ENCODE peak calls at places on chromosomes 5 and 9, in six cellular contexts. I is IMR-90, N is stomach, L is uterus, B is adrenal gland, C is right lobe of liver. P is an unnamed sample.

GRCh38 chr5:13910637-13911288 is 33.7 kb downstream of the DNAH5 start:
- DNase-seq in I (no peak), N (no peak), L (no peak), B (no peak), C (no peak), P (no peak)

GRCh38 chr5:31211098-31211497 is 17.6 kb downstream of the CDH6 start:
- DNase-seq in I (no peak), N (no peak), L (no peak), B (no peak), C (no peak), P (no peak)

GRCh38 chr5:113749334-113749733 is 235.8 kb downstream of the YTHDC2 start:
- DNase-seq in I (no peak), N (no peak), L (no peak), B (no peak), C (no peak), P (no peak)

GRCh38 chr5:69288069-69288468 is 44.5 kb downstream of the CCDC125 start:
- DNase-seq in I (no peak), N (no peak), L (no peak), B (no peak), C (no peak), P (no peak)

GRCh38 chr9:126125577-126125976 is 201.1 kb upstream of the MVB12B start:
- DNase-seq in I (no peak), N (no peak), L (no peak), B (no peak), C (no peak), P (peak; percentile 20)

GRCh38 chr5:19987594-19988345 is at the start of gene CDH18:
- DNase-seq in I (peak; percentile 38), N (peak; percentile 40), L (no peak), B (no peak), C (no peak), P (peak; percentile 79)

GRCh38 chr9:120916573-120916972 is 10.0 kb downstream of the TRAF1 start:
- DNase-seq in I (peak; percentile 64), N (no peak), L (peak; percentile 83), B (peak; percentile 83), C (peak; percentile 39), P (peak; percentile 72)

GRCh38 chr5:32777733-32778132 is 66.6 kb downstream of the NPR3 start:
- DNase-seq in I (no peak), N (no peak), L (no peak), B (no peak), C (no peak), P (no peak)

GRCh38 chr9:91421022-91421765 is 2.4 kb downstream of the NFIL3 start:
- DNase-seq in I (peak; percentile 62), N (no peak), L (peak; percentile 52), B (peak; percentile 28), C (peak; percentile 60), P (peak; percentile 59)

GRCh38 chr5:155308289-155308688 is 294.7 kb downstream of the KIF4B start:
- DNase-seq in I (no peak), N (no peak), L (no peak), B (no peak), C (no peak), P (no peak)

GRCh38 chr9:89309608-89310485 is 1.1 kb upstream of the CKS2 start:
- DNase-seq in I (no peak), N (no peak), L (no peak), B (no peak), C (no peak), P (no peak)

GRCh38 chr9:89305868-89306267 is 5.1 kb upstream of the CKS2 start:
- DNase-seq in I (no peak), N (no peak), L (no peak), B (no peak), C (no peak), P (no peak)

GRCh38 chr9:89309166-89309565 is 1.8 kb upstream of the CKS2 start:
- DNase-seq in I (no peak), N (no peak), L (no peak), B (no peak), C (no peak), P (no peak)

GRCh38 chr9:89304479-89305188 is 6.4 kb upstream of the CKS2 start:
- DNase-seq in I (no peak), N (no peak), L (no peak), B (no peak), C (no peak), P (no peak)
- TF ChIP-seq POLR2A in I (no peak), N (no peak), L (no peak), B (no peak), C (no peak), P (no peak)

GRCh38 chr5:107782770-107783169 is 112.0 kb upstream of the EFNA5 start:
- DNase-seq in I (no peak), N (no peak), L (no peak), B (no peak), C (no peak), P (no peak)

GRCh38 chr5:107786424-107786823 is 115.7 kb upstream of the EFNA5 start:
- DNase-seq in I (no peak), N (no peak), L (no peak), B (no peak), C (no peak), P (no peak)

GRCh38 chr5:107779472-107779871 is 108.7 kb upstream of the EFNA5 start:
- DNase-seq in I (no peak), N (no peak), L (no peak), B (no peak), C (no peak), P (no peak)

GRCh38 chr5:107781451-107781850 is 110.7 kb upstream of the EFNA5 start:
- DNase-seq in I (peak; percentile 48), N (no peak), L (no peak), B (no peak), C (no peak), P (no peak)

DNA sequence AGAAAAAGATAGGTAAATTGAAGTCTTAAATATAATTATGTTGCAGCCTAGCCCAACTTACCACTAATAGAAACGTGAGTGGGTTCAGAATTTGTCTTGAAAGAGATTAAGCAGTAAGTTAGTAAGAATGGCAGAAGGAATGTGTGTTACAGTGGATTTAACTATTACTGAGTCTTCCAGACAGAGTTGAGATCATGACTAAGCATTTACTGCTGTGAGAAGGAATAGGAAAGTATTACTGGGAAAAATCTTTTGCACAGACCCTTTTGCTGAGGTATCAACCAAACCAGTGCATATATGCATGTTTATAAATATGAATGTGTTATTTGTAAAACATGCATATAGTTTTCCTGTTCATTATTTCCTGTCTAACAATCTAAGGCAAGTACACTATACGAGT is 112.8 kb upstream of the EFNA5 start:
- DNase-seq in I (peak; percentile 46), N (no peak), L (no peak), B (no peak), C (no peak), P (no peak)
- TF ChIP-seq POLR2A in I (no peak), N (no peak), L (no peak), B (no peak), C (no peak), P (no peak)

DNA sequence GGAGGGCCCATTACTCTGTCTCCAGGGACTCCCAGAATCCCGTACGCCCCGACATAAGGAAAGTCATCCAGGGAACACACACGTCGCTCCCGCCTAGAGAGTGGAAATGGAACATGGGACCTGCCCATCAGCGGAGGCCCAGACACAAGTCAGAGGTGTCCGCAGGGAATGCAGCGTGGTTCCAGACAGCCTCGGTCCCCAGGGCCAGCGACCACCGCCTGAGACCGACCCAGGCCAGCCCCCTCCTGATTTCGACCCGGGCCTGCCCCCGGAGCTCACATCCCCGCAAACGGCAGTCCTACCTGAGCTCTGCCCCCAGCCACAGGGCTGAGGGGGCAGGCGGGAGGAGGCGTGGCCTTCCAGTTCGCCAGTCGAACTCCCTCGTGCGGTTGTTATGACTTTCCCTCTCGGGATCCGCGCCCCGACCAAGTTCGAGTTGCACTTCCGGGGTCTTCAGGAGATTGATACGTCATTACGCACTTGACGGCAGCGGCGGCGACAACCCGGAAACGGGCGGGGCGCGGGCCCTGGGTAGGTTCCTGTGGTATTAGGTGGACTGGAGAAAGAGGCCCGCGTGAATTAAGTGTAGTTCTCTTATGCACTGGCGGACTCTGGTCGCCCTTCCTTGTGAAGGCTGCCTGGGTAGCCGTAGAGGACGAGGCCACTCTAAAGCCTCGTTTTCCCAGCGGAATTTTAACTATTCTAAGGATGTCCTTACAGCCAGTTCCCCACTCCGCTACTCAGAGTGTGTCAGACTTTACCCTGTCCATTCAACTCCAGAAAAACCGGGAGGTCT is 370.0 kb upstream of the POU5F2 start:
- DNase-seq in I (peak; percentile 95), N (peak; percentile 96), L (peak; percentile 93), B (peak; percentile 96), C (peak; percentile 95), P (peak; percentile 98)
- TF ChIP-seq POLR2A in I (peak; percentile 60), N (no peak), L (peak; percentile 27), B (peak; percentile 30), C (peak; percentile 74), P (no peak)

GRCh38 chr5:159099049-159099760 is 511 bp downstream of the EBF1 start:
- DNase-seq in I (peak; percentile 63), N (no peak), L (peak; percentile 30), B (peak; percentile 53), C (peak; percentile 33), P (no peak)
- TF ChIP-seq POLR2A in I (no peak), N (no peak), L (no peak), B (no peak), C (no peak), P (no peak)

DNA sequence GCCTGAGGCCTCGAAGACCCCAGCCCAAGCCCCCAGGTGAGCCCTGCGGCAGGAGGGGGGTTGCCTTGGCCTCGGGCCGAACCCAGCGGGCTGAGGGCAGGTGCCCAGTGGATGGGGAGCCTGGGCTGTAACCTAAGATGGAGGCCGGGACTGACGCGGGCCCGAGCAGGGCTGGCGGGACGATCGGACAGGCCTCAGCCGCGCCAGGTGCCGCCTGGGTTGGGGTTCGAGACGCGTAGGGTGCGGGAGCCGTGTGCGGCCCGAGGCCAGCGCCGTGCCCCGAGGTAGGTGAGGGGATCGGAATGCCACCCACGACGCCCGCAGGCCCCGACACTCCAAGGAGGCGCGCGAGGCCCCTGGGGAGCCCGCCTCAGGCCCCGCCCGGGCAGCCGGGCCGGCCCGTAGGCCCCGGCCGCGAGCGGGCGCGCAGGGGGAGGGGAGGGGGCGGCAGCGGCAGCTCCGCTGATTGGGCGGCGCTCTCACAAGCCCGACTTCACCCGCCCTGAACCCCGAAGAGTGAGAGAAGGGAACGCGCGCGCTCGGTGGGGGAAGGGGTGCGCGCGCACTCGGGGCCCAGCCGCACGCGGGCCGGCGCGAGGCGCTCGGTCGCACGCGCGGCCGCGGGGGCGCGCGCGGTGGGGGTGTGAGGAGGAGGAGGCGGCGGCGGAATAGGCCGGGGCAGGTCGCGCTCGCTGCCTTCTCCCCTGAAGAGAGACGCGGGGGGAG is at the start of gene NSD1:
- DNase-seq in I (peak; percentile 66), N (peak; percentile 88), L (peak; percentile 89), B (peak; percentile 91), C (peak; percentile 91), P (peak; percentile 95)
- TF ChIP-seq POLR2A in I (no peak), N (no peak), L (peak; percentile 36), B (peak; percentile 45), C (peak; percentile 71), P (peak; percentile 45)

GRCh38 chr5:126513703-126514102 is 81.3 kb downstream of the ALDH7A1 start:
- DNase-seq in I (peak; percentile 17), N (no peak), L (no peak), B (no peak), C (no peak), P (no peak)
- TF ChIP-seq POLR2A in I (no peak), N (no peak), L (no peak), B (no peak), C (no peak), P (no peak)

GRCh38 chr5:95986937-95987520 is 25.4 kb upstream of the ELL2 start:
- DNase-seq in I (no peak), N (no peak), L (no peak), B (no peak), C (peak; percentile 58), P (no peak)
- TF ChIP-seq POLR2A in I (no peak), N (no peak), L (no peak), B (no peak), C (peak; percentile 27), P (no peak)

P was measured in testis.